ENCODE peak calls at places on chromosome 10, in four cellular contexts. One of them, this sample, is unnamed.

GRCh38 chr10:89706011-89706410 is 4.6 kb downstream of the KIF20B start:
- DNase-seq in cardiac muscle cell: no peak
- DNase-seq in nucleus accumbens: no peak
- DNase-seq in stimulated activated CD8-positive, alpha-beta memory T cell treated with anti-CD3 and anti-CD28 coated beads, Interleukin-7, amount 100 ng/mL, for 48 hours: no peak
- DNase-seq in this sample: no peak

GRCh38 chr10:30459283-30459682 is 25.3 kb downstream of the MAP3K8 start:
- DNase-seq in nucleus accumbens: peak
- DNase-seq in cardiac muscle cell: no peak
- DNase-seq in stimulated activated CD8-positive, alpha-beta memory T cell treated with anti-CD3 and anti-CD28 coated beads, Interleukin-7, amount 100 ng/mL, for 48 hours: no peak
- DNase-seq in this sample: no peak

GRCh38 chr10:128875955-128876354 is 591.1 kb upstream of the MGMT start:
- DNase-seq in nucleus accumbens: no peak
- DNase-seq in stimulated activated CD8-positive, alpha-beta memory T cell treated with anti-CD3 and anti-CD28 coated beads, Interleukin-7, amount 100 ng/mL, for 48 hours: no peak
- DNase-seq in cardiac muscle cell: no peak
- DNase-seq in this sample: no peak

GRCh38 chr10:106956216-106956915 is 208.1 kb downstream of the SORCS1 start:
- DNase-seq in nucleus accumbens: no peak
- DNase-seq in stimulated activated CD8-positive, alpha-beta memory T cell treated with anti-CD3 and anti-CD28 coated beads, Interleukin-7, amount 100 ng/mL, for 48 hours: no peak
- DNase-seq in cardiac muscle cell: no peak
- DNase-seq in this sample: no peak

GRCh38 chr10:87841215-87841614 is 22.1 kb downstream of the KLLN start:
- DNase-seq in nucleus accumbens: no peak
- DNase-seq in stimulated activated CD8-positive, alpha-beta memory T cell treated with anti-CD3 and anti-CD28 coated beads, Interleukin-7, amount 100 ng/mL, for 48 hours: no peak
- DNase-seq in cardiac muscle cell: no peak
- DNase-seq in this sample: no peak

GRCh38 chr10:97659589-97659988 is 19.1 kb downstream of the PI4K2A start:
- DNase-seq in nucleus accumbens: no peak
- DNase-seq in stimulated activated CD8-positive, alpha-beta memory T cell treated with anti-CD3 and anti-CD28 coated beads, Interleukin-7, amount 100 ng/mL, for 48 hours: no peak
- DNase-seq in cardiac muscle cell: no peak
- DNase-seq in this sample: no peak

GRCh38 chr10:3014968-3015367 is 52.4 kb upstream of the PFKP start:
- DNase-seq in stimulated activated CD8-positive, alpha-beta memory T cell treated with anti-CD3 and anti-CD28 coated beads, Interleukin-7, amount 100 ng/mL, for 48 hours: no peak
- DNase-seq in nucleus accumbens: no peak
- DNase-seq in cardiac muscle cell: no peak
- DNase-seq in this sample: no peak

GRCh38 chr10:50281967-50282522 is 30.7 kb upstream of the ASAH2 start:
- DNase-seq in cardiac muscle cell: no peak
- DNase-seq in stimulated activated CD8-positive, alpha-beta memory T cell treated with anti-CD3 and anti-CD28 coated beads, Interleukin-7, amount 100 ng/mL, for 48 hours: no peak
- DNase-seq in nucleus accumbens: no peak
- DNase-seq in this sample: no peak

GRCh38 chr10:119412831-119413737 is 129.4 kb downstream of the RGS10 start:
- DNase-seq in cardiac muscle cell: peak
- DNase-seq in nucleus accumbens: no peak
- DNase-seq in stimulated activated CD8-positive, alpha-beta memory T cell treated with anti-CD3 and anti-CD28 coated beads, Interleukin-7, amount 100 ng/mL, for 48 hours: no peak
- DNase-seq in this sample: no peak

GRCh38 chr10:132942101-132942739 is at the start of gene CFAP46:
- DNase-seq in nucleus accumbens: peak
- DNase-seq in cardiac muscle cell: peak
- DNase-seq in stimulated activated CD8-positive, alpha-beta memory T cell treated with anti-CD3 and anti-CD28 coated beads, Interleukin-7, amount 100 ng/mL, for 48 hours: no peak
- DNase-seq in this sample: no peak

GRCh38 chr10:6280291-6280690 is 77.6 kb downstream of the PFKFB3 start:
- DNase-seq in cardiac muscle cell: no peak
- DNase-seq in stimulated activated CD8-positive, alpha-beta memory T cell treated with anti-CD3 and anti-CD28 coated beads, Interleukin-7, amount 100 ng/mL, for 48 hours: no peak
- DNase-seq in nucleus accumbens: no peak
- DNase-seq in this sample: no peak

GRCh38 chr10:43119416-43120115 is 18.7 kb upstream of the CSGALNACT2 start:
- DNase-seq in stimulated activated CD8-positive, alpha-beta memory T cell treated with anti-CD3 and anti-CD28 coated beads, Interleukin-7, amount 100 ng/mL, for 48 hours: no peak
- DNase-seq in cardiac muscle cell: no peak
- DNase-seq in nucleus accumbens: no peak
- DNase-seq in this sample: no peak

GRCh38 chr10:116787018-116787674 is 44.8 kb upstream of the HSPA12A start:
- DNase-seq in stimulated activated CD8-positive, alpha-beta memory T cell treated with anti-CD3 and anti-CD28 coated beads, Interleukin-7, amount 100 ng/mL, for 48 hours: no peak
- DNase-seq in nucleus accumbens: no peak
- DNase-seq in cardiac muscle cell: no peak
- DNase-seq in this sample: no peak

GRCh38 chr10:74329873-74330272 is 178.9 kb downstream of the ADK start:
- DNase-seq in cardiac muscle cell: no peak
- DNase-seq in stimulated activated CD8-positive, alpha-beta memory T cell treated with anti-CD3 and anti-CD28 coated beads, Interleukin-7, amount 100 ng/mL, for 48 hours: no peak
- DNase-seq in nucleus accumbens: no peak
- DNase-seq in this sample: no peak

GRCh38 chr10:50432206-50432605 is 180.9 kb upstream of the ASAH2 start:
- DNase-seq in stimulated activated CD8-positive, alpha-beta memory T cell treated with anti-CD3 and anti-CD28 coated beads, Interleukin-7, amount 100 ng/mL, for 48 hours: no peak
- DNase-seq in nucleus accumbens: no peak
- DNase-seq in cardiac muscle cell: no peak
- DNase-seq in this sample: no peak

GRCh38 chr10:116183733-116184447 is 89.1 kb downstream of the GFRA1 start:
- DNase-seq in cardiac muscle cell: peak
- DNase-seq in stimulated activated CD8-positive, alpha-beta memory T cell treated with anti-CD3 and anti-CD28 coated beads, Interleukin-7, amount 100 ng/mL, for 48 hours: no peak
- DNase-seq in nucleus accumbens: no peak
- DNase-seq in this sample: peak

GRCh38 chr10:30529373-30529998 is 95.5 kb downstream of the MAP3K8 start:
- DNase-seq in stimulated activated CD8-positive, alpha-beta memory T cell treated with anti-CD3 and anti-CD28 coated beads, Interleukin-7, amount 100 ng/mL, for 48 hours: peak
- DNase-seq in cardiac muscle cell: no peak
- DNase-seq in nucleus accumbens: peak
- DNase-seq in this sample: no peak

GRCh38 chr10:56258991-56259390 is 102.1 kb downstream of the ZWINT start:
- DNase-seq in nucleus accumbens: no peak
- DNase-seq in cardiac muscle cell: no peak
- DNase-seq in stimulated activated CD8-positive, alpha-beta memory T cell treated with anti-CD3 and anti-CD28 coated beads, Interleukin-7, amount 100 ng/mL, for 48 hours: no peak
- DNase-seq in this sample: no peak

GRCh38 chr10:125235093-125236069 is 75.0 kb upstream of the CTBP2 start:
- DNase-seq in nucleus accumbens: no peak
- DNase-seq in stimulated activated CD8-positive, alpha-beta memory T cell treated with anti-CD3 and anti-CD28 coated beads, Interleukin-7, amount 100 ng/mL, for 48 hours: no peak
- DNase-seq in cardiac muscle cell: no peak
- DNase-seq in this sample: no peak

GRCh38 chr10:100612601-100613595 is 77.2 kb downstream of the HIF1AN start:
- DNase-seq in nucleus accumbens: no peak
- DNase-seq in stimulated activated CD8-positive, alpha-beta memory T cell treated with anti-CD3 and anti-CD28 coated beads, Interleukin-7, amount 100 ng/mL, for 48 hours: no peak
- DNase-seq in cardiac muscle cell: no peak
- DNase-seq in this sample: no peak

GRCh38 chr10:69451784-69452251 is 553 bp downstream of the TSPAN15 start:
- DNase-seq in cardiac muscle cell: peak
- DNase-seq in nucleus accumbens: no peak
- DNase-seq in stimulated activated CD8-positive, alpha-beta memory T cell treated with anti-CD3 and anti-CD28 coated beads, Interleukin-7, amount 100 ng/mL, for 48 hours: no peak
- DNase-seq in this sample: peak

GRCh38 chr10:25818751-25819150 is 115.3 kb upstream of the MYO3A start:
- DNase-seq in stimulated activated CD8-positive, alpha-beta memory T cell treated with anti-CD3 and anti-CD28 coated beads, Interleukin-7, amount 100 ng/mL, for 48 hours: no peak
- DNase-seq in nucleus accumbens: no peak
- DNase-seq in cardiac muscle cell: peak
- DNase-seq in this sample: no peak

GRCh38 chr10:30219977-30220751 is 128.9 kb downstream of the MTPAP start:
- DNase-seq in nucleus accumbens: peak
- DNase-seq in cardiac muscle cell: no peak
- DNase-seq in stimulated activated CD8-positive, alpha-beta memory T cell treated with anti-CD3 and anti-CD28 coated beads, Interleukin-7, amount 100 ng/mL, for 48 hours: no peak
- DNase-seq in this sample: peak

GRCh38 chr10:79391231-79392019 is 44.2 kb downstream of the PPIF start:
- DNase-seq in nucleus accumbens: no peak
- DNase-seq in stimulated activated CD8-positive, alpha-beta memory T cell treated with anti-CD3 and anti-CD28 coated beads, Interleukin-7, amount 100 ng/mL, for 48 hours: no peak
- DNase-seq in cardiac muscle cell: no peak
- DNase-seq in this sample: no peak

GRCh38 chr10:111082102-111082975 is 5.5 kb downstream of the ADRA2A start:
- DNase-seq in stimulated activated CD8-positive, alpha-beta memory T cell treated with anti-CD3 and anti-CD28 coated beads, Interleukin-7, amount 100 ng/mL, for 48 hours: no peak
- DNase-seq in cardiac muscle cell: no peak
- DNase-seq in nucleus accumbens: no peak
- DNase-seq in this sample: no peak

GRCh38 chr10:5584895-5585516 is 60.2 kb downstream of the CALML3 start:
- DNase-seq in stimulated activated CD8-positive, alpha-beta memory T cell treated with anti-CD3 and anti-CD28 coated beads, Interleukin-7, amount 100 ng/mL, for 48 hours: no peak
- DNase-seq in nucleus accumbens: no peak
- DNase-seq in cardiac muscle cell: no peak
- DNase-seq in this sample: no peak

GRCh38 chr10:30387646-30388243 is 38.7 kb upstream of the MTPAP start:
- DNase-seq in cardiac muscle cell: no peak
- DNase-seq in stimulated activated CD8-positive, alpha-beta memory T cell treated with anti-CD3 and anti-CD28 coated beads, Interleukin-7, amount 100 ng/mL, for 48 hours: no peak
- DNase-seq in nucleus accumbens: no peak
- DNase-seq in this sample: peak

GRCh38 chr10:104666106-104666505 is 25.0 kb downstream of the SORCS3 start:
- DNase-seq in nucleus accumbens: no peak
- DNase-seq in cardiac muscle cell: no peak
- DNase-seq in stimulated activated CD8-positive, alpha-beta memory T cell treated with anti-CD3 and anti-CD28 coated beads, Interleukin-7, amount 100 ng/mL, for 48 hours: no peak
- DNase-seq in this sample: no peak

GRCh38 chr10:43138757-43139241 is 554 bp downstream of the CSGALNACT2 start:
- DNase-seq in stimulated activated CD8-positive, alpha-beta memory T cell treated with anti-CD3 and anti-CD28 coated beads, Interleukin-7, amount 100 ng/mL, for 48 hours: peak
- DNase-seq in cardiac muscle cell: peak
- DNase-seq in nucleus accumbens: peak
- DNase-seq in this sample: peak

GRCh38 chr10:116665541-116666125 is 44.9 kb downstream of the PNLIPRP2 start:
- DNase-seq in nucleus accumbens: no peak
- DNase-seq in cardiac muscle cell: peak
- DNase-seq in stimulated activated CD8-positive, alpha-beta memory T cell treated with anti-CD3 and anti-CD28 coated beads, Interleukin-7, amount 100 ng/mL, for 48 hours: no peak
- DNase-seq in this sample: no peak

GRCh38 chr10:114684085-114684821 is 26.2 kb upstream of the ABLIM1 start:
- DNase-seq in cardiac muscle cell: no peak
- DNase-seq in nucleus accumbens: peak
- DNase-seq in stimulated activated CD8-positive, alpha-beta memory T cell treated with anti-CD3 and anti-CD28 coated beads, Interleukin-7, amount 100 ng/mL, for 48 hours: no peak
- DNase-seq in this sample: no peak

GRCh38 chr10:29646238-29646902 is 11.6 kb upstream of the SVIL start:
- DNase-seq in nucleus accumbens: no peak
- DNase-seq in stimulated activated CD8-positive, alpha-beta memory T cell treated with anti-CD3 and anti-CD28 coated beads, Interleukin-7, amount 100 ng/mL, for 48 hours: no peak
- DNase-seq in cardiac muscle cell: no peak
- DNase-seq in this sample: no peak

GRCh38 chr10:124497196-124497990 is 35.8 kb downstream of the LHPP start:
- DNase-seq in stimulated activated CD8-positive, alpha-beta memory T cell treated with anti-CD3 and anti-CD28 coated beads, Interleukin-7, amount 100 ng/mL, for 48 hours: no peak
- DNase-seq in nucleus accumbens: no peak
- DNase-seq in cardiac muscle cell: peak
- DNase-seq in this sample: no peak

GRCh38 chr10:32952094-32952493 is 5.9 kb downstream of the ITGB1 start:
- DNase-seq in cardiac muscle cell: no peak
- DNase-seq in stimulated activated CD8-positive, alpha-beta memory T cell treated with anti-CD3 and anti-CD28 coated beads, Interleukin-7, amount 100 ng/mL, for 48 hours: no peak
- DNase-seq in nucleus accumbens: no peak
- DNase-seq in this sample: no peak

GRCh38 chr10:123967626-123968243 is 76.1 kb upstream of the CPXM2 start:
- DNase-seq in nucleus accumbens: peak
- DNase-seq in stimulated activated CD8-positive, alpha-beta memory T cell treated with anti-CD3 and anti-CD28 coated beads, Interleukin-7, amount 100 ng/mL, for 48 hours: peak
- DNase-seq in cardiac muscle cell: peak
- DNase-seq in this sample: peak

GRCh38 chr10:132152896-132153580 is 33.7 kb upstream of the DPYSL4 start:
- DNase-seq in cardiac muscle cell: no peak
- DNase-seq in stimulated activated CD8-positive, alpha-beta memory T cell treated with anti-CD3 and anti-CD28 coated beads, Interleukin-7, amount 100 ng/mL, for 48 hours: no peak
- DNase-seq in nucleus accumbens: no peak
- DNase-seq in this sample: no peak

GRCh38 chr10:60986779-60987178 is 42.8 kb upstream of the RHOBTB1 start:
- DNase-seq in cardiac muscle cell: no peak
- DNase-seq in stimulated activated CD8-positive, alpha-beta memory T cell treated with anti-CD3 and anti-CD28 coated beads, Interleukin-7, amount 100 ng/mL, for 48 hours: no peak
- DNase-seq in nucleus accumbens: no peak
- DNase-seq in this sample: no peak

GRCh38 chr10:34049469-34049868 is 715.0 kb upstream of the NRP1 start:
- DNase-seq in nucleus accumbens: no peak
- DNase-seq in cardiac muscle cell: no peak
- DNase-seq in stimulated activated CD8-positive, alpha-beta memory T cell treated with anti-CD3 and anti-CD28 coated beads, Interleukin-7, amount 100 ng/mL, for 48 hours: no peak
- DNase-seq in this sample: no peak

GRCh38 chr10:91617073-91617580 is 15.7 kb downstream of the PPP1R3C start:
- DNase-seq in nucleus accumbens: no peak
- DNase-seq in stimulated activated CD8-positive, alpha-beta memory T cell treated with anti-CD3 and anti-CD28 coated beads, Interleukin-7, amount 100 ng/mL, for 48 hours: no peak
- DNase-seq in cardiac muscle cell: no peak
- DNase-seq in this sample: no peak

This sample was measured in T47D.